ENCODE peak calls at places on chromosomes 11 and 22, in four cellular contexts. Y, F, M and O are unnamed samples. For H3K4me1, the result is how much of the 10 kb centered on the place peaks cover.

GRCh38 chr11:125494987-125495725 is 909 bp downstream of the FEZ1 start:
- DNase-seq in Y (peak), F (peak), M (peak), O (no peak)

GRCh38 chr11:85749884-85750283 is 61.1 kb downstream of the SYTL2 start:
- DNase-seq in Y (no peak), F (no peak), M (no peak), O (no peak)

GRCh38 chr11:60455531-60456042 is at the start of gene MS4A1:
- DNase-seq in Y (no peak), F (no peak), M (no peak), O (no peak)

GRCh38 chr11:132122701-132123100 is 752.3 kb downstream of the NTM start:
- DNase-seq in Y (no peak), F (no peak), M (no peak), O (no peak)

GRCh38 chr11:16126361-16126760 is 230.0 kb downstream of the SOX6 start:
- DNase-seq in Y (no peak), F (no peak), M (no peak), O (no peak)

GRCh38 chr11:34359548-34359891 is 1.7 kb upstream of the ABTB2 start:
- DNase-seq in Y (no peak), F (no peak), M (no peak), O (no peak)

GRCh38 chr22:42717197-42717967 is 3.3 kb downstream of the A4GALT start:
- DNase-seq in Y (no peak), F (no peak), M (no peak), O (no peak)

GRCh38 chr22:29816539-29816938 is 21.5 kb downstream of the ASCC2 start:
- DNase-seq in Y (no peak), F (no peak), M (no peak), O (no peak)

GRCh38 chr11:19767691-19768151 is 55.1 kb downstream of the NAV2 start:
- DNase-seq in Y (no peak), F (no peak), M (no peak), O (no peak)

GRCh38 chr11:112784323-112785073 is 176.7 kb upstream of the NCAM1 start:
- DNase-seq in Y (no peak), F (no peak), M (no peak), O (no peak)

GRCh38 chr22:19766506-19767426 is 6.2 kb downstream of the TBX1 start:
- DNase-seq in Y (no peak), F (peak), M (peak), O (peak)

GRCh38 chr22:25002241-25002985 is 49.9 kb downstream of the KIAA1671 start:
- DNase-seq in Y (no peak), F (no peak), M (no peak), O (no peak)

GRCh38 chr11:29306527-29306926 is 710.3 kb downstream of the KCNA4 start:
- DNase-seq in Y (no peak), F (no peak), M (no peak), O (no peak)

GRCh38 chr22:19990609-19991394 is 25.8 kb downstream of the ARVCF start:
- DNase-seq in Y (no peak), F (no peak), M (no peak), O (no peak)

GRCh38 chr22:45336971-45337431 is 27.3 kb downstream of the FAM118A start:
- DNase-seq in Y (no peak), F (peak), M (peak), O (no peak)

GRCh38 chr11:74070713-74071506 is 62.0 kb upstream of the UCP3 start:
- DNase-seq in Y (no peak), F (no peak), M (no peak), O (no peak)

GRCh38 chr22:37472418-37473006 is 13.7 kb downstream of the MFNG start:
- DNase-seq in Y (no peak), F (no peak), M (peak), O (peak)

GRCh38 chr11:87675993-87676392 is 499.2 kb downstream of the RAB38 start:
- DNase-seq in Y (no peak), F (no peak), M (no peak), O (no peak)

GRCh38 chr11:130522284-130522961 is 74.0 kb downstream of the ADAMTS15 start:
- DNase-seq in Y (peak), F (no peak), M (peak), O (no peak)

GRCh38 chr11:57402188-57403066 is 12.0 kb upstream of the PRG2 start:
- DNase-seq in Y (no peak), F (no peak), M (no peak), O (no peak)

GRCh38 chr11:102407901-102408300 is 44.7 kb downstream of the TMEM123 start:
- DNase-seq in Y (no peak), F (no peak), M (no peak), O (no peak)

GRCh38 chr11:43376594-43376993 is 17.9 kb downstream of the TTC17 start:
- DNase-seq in Y (no peak), F (no peak), M (no peak), O (no peak)
- H3K27ac ChIP-seq in Y (peak), F (no peak), M (no peak), O (no peak)

GRCh38 chr11:69431136-69431535 is 50.3 kb upstream of the LINC01488 start:
- DNase-seq in Y (no peak), F (no peak), M (no peak), O (no peak)

GRCh38 chr11:69430566-69430965 is 50.9 kb upstream of the LINC01488 start:
- DNase-seq in Y (no peak), F (no peak), M (no peak), O (no peak)

GRCh38 chr11:69429716-69430491 is 51.6 kb upstream of the LINC01488 start:
- DNase-seq in Y (no peak), F (peak), M (no peak), O (no peak)

GRCh38 chr11:69433741-69434140 is 47.7 kb upstream of the LINC01488 start:
- DNase-seq in Y (no peak), F (no peak), M (no peak), O (no peak)

GRCh38 chr11:69431893-69432738 is 49.3 kb upstream of the LINC01488 start:
- DNase-seq in Y (no peak), F (no peak), M (no peak), O (no peak)
- H3K4me1 ChIP-seq in Y (under half), F (under half), M (under half), O (under half)

DNA sequence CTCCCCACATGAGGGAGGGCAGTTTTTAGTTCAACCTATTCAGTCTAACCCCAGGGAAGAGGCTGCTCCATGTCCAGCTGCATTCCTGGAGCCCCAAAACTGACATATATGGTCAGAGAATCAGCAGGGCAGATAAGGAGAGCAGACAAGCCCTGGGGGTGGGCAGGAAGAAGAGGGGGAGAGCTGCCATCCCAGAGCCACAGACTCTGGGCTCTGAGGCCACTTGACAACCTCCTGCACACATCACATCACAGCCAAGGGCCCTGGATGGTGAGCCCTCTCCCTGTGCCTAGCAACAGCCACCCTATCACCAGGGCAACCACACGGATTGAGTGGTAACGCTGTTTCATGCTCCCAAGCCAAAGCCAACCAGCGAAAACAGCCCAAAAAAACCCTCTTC is 3.1 kb downstream of the ARHGAP1 start:
- DNase-seq in Y (no peak), F (no peak), M (no peak), O (no peak)
- H3K27ac ChIP-seq in Y (no peak), F (peak), M (no peak), O (no peak)

GRCh38 chr22:31083377-31083768 is 2.3 kb downstream of the SMTN start:
- DNase-seq in Y (no peak), F (no peak), M (peak), O (no peak)
- H3K4me1 ChIP-seq in Y (under half), F (half or more), M (under half), O (under half)